ENCODE peak calls at places on chromosomes 6 and 20, in four cellular contexts. Q is NCI-H2029, N is retina, O is stomach. F is an unnamed sample.
A peak's percentile ranks its signal among the peaks of the same experiment; 100 is the strongest.

GRCh38 chr20:56513096-56513806 is 11.3 kb upstream of the FAM209A start:
- DNase-seq in Q (no peak), N (peak; percentile 57), O (no peak), F (no peak)

GRCh38 chr6:89252902-89253301 is 35.7 kb upstream of the GABRR1 start:
- DNase-seq in Q (no peak), N (no peak), O (no peak), F (no peak)

GRCh38 chr20:6993016-6993415 is 225.5 kb downstream of the BMP2 start:
- DNase-seq in Q (no peak), N (no peak), O (no peak), F (no peak)

GRCh38 chr20:3744806-3745685 is 12.6 kb downstream of the HSPA12B start:
- DNase-seq in Q (peak; percentile 68), N (no peak), O (peak; percentile 80), F (peak; percentile 81)

GRCh38 chr6:111642463-111643158 is 36.9 kb upstream of the TRAF3IP2 start:
- DNase-seq in Q (peak; percentile 26), N (peak; percentile 53), O (peak; percentile 64), F (no peak)

GRCh38 chr20:62177307-62177706 is 5.5 kb upstream of the MTG2 start:
- DNase-seq in Q (no peak), N (no peak), O (no peak), F (no peak)

GRCh38 chr20:10982692-10983091 is 308.9 kb upstream of the JAG1 start:
- DNase-seq in Q (no peak), N (no peak), O (no peak), F (no peak)

GRCh38 chr6:145530454-145530853 is 204.9 kb downstream of the EPM2A start:
- DNase-seq in Q (no peak), N (no peak), O (no peak), F (peak; percentile 83)

GRCh38 chr6:39322306-39322850 is at the start of gene KCNK16:
- DNase-seq in Q (peak; percentile 37), N (no peak), O (no peak), F (no peak)

GRCh38 chr20:17295151-17295726 is 68.4 kb downstream of the PCSK2 start:
- DNase-seq in Q (no peak), N (no peak), O (no peak), F (no peak)

GRCh38 chr6:159871911-159872310 is 18.9 kb upstream of the MAS1 start:
- DNase-seq in Q (no peak), N (no peak), O (no peak), F (no peak)

GRCh38 chr6:29294499-29294914 is 7.0 kb upstream of the OR14J1 start:
- DNase-seq in Q (no peak), N (no peak), O (no peak), F (peak; percentile 67)

F was measured in NCI-H1048.